ENCODE peak calls at places on chromosomes 13 and 19, in five cellular contexts. Y is tibial artery, W is AG08396, H is LoVo, Z is activated T-helper 1 cell treated with Interleukin-2 at 50 U/mL for 16 hours. X is an unnamed sample.

GRCh38 chr19:44822177-44822576 is 13.3 kb downstream of the BCAM start:
- DNase-seq in Y (peak), W (no peak), Z (no peak), H (no peak), X (no peak)

GRCh38 chr13:53200498-53201453 is 172.2 kb downstream of the OLFM4 start:
- DNase-seq in H (no peak), Y (no peak), Z (no peak), W (peak), X (peak)

GRCh38 chr13:113493315-113493951 is 2.9 kb upstream of the DCUN1D2 start:
- DNase-seq in Z (no peak), W (peak), Y (no peak), H (peak), X (peak)

GRCh38 chr19:32824906-32825608 is 44.5 kb downstream of the SLC7A9 start:
- DNase-seq in H (no peak), Z (no peak), W (no peak), Y (no peak), X (no peak)

GRCh38 chr13:28035146-28035782 is 46.8 kb upstream of the URAD start:
- DNase-seq in Z (no peak), W (no peak), H (peak), Y (no peak), X (no peak)

GRCh38 chr19:45025264-45025663 is 13.6 kb upstream of the CLASRP start:
- DNase-seq in Z (no peak), H (no peak), Y (no peak), W (no peak), X (no peak)

GRCh38 chr19:17020823-17021222 is 5.8 kb downstream of the CPAMD8 start:
- DNase-seq in Y (no peak), Z (no peak), W (no peak), H (no peak), X (peak)

GRCh38 chr19:16627928-16628182 is 149 bp downstream of the MED26 start:
- DNase-seq in Y (no peak), W (peak), H (no peak), Z (no peak), X (no peak)

GRCh38 chr13:110555601-110556223 is 5.8 kb downstream of the RAB20 start:
- DNase-seq in Y (no peak), H (no peak), W (no peak), Z (no peak), X (no peak)

GRCh38 chr13:33918199-33918932 is 100.4 kb downstream of the RFC3 start:
- DNase-seq in H (no peak), Z (no peak), Y (no peak), W (peak), X (peak)

GRCh38 chr19:48540110-48540509 is 11.9 kb upstream of the SULT2B1 start:
- DNase-seq in H (no peak), W (no peak), Z (no peak), Y (no peak), X (no peak)

GRCh38 chr13:112966776-112967175 is 2.2 kb upstream of the MCF2L start:
- DNase-seq in Y (peak), H (no peak), W (no peak), Z (no peak), X (no peak)

GRCh38 chr13:104315606-104316005 is 1249.4 kb upstream of the SLC10A2 start:
- DNase-seq in H (no peak), Y (no peak), W (peak), Z (no peak), X (peak)

GRCh38 chr13:45626731-45627374 is 11.3 kb upstream of the ERICH6B start:
- DNase-seq in W (no peak), Y (no peak), H (no peak), Z (no peak), X (no peak)

GRCh38 chr19:277131-277530 is 14.1 kb downstream of the PLPP2 start:
- DNase-seq in Z (no peak), H (no peak), W (no peak), Y (peak), X (no peak)

GRCh38 chr19:35513231-35513974 is at the start of gene DMKN:
- DNase-seq in H (no peak), W (peak), Y (no peak), Z (no peak), X (no peak)

GRCh38 chr19:29967623-29968022 is 25.6 kb downstream of the URI1 start:
- DNase-seq in H (no peak), Z (no peak), Y (no peak), W (no peak), X (peak)

GRCh38 chr19:19538077-19538764 is at the start of gene CILP2:
- DNase-seq in Y (no peak), W (peak), Z (no peak), H (no peak), X (no peak)

GRCh38 chr13:26914624-26915023 is 154.0 kb upstream of the GPR12 start:
- DNase-seq in Y (no peak), Z (no peak), H (no peak), W (no peak), X (peak)

GRCh38 chr13:76965759-76966421 is 17.6 kb downstream of the ACOD1 start:
- DNase-seq in H (no peak), Z (no peak), Y (peak), W (peak), X (peak)

GRCh38 chr19:18232540-18233223 is 6.4 kb upstream of the PDE4C start:
- DNase-seq in H (no peak), Y (no peak), W (no peak), Z (no peak), X (no peak)

GRCh38 chr13:76992548-76993001 is 694 bp downstream of the CLN5 start:
- DNase-seq in Z (no peak), Y (no peak), W (peak), H (no peak), X (peak)

GRCh38 chr13:39385621-39386231 is 217.3 kb downstream of the LHFPL6 start:
- DNase-seq in Z (no peak), H (no peak), Y (no peak), W (no peak), X (no peak)

GRCh38 chr19:53977991-53978731 is 13.3 kb upstream of the CACNG6 start:
- DNase-seq in Y (no peak), H (no peak), W (peak), Z (no peak), X (peak)

GRCh38 chr13:27203186-27203585 is 31.6 kb upstream of the USP12 start:
- DNase-seq in Z (no peak), Y (no peak), H (no peak), W (no peak), X (no peak)

GRCh38 chr19:4678881-4679379 is 8.8 kb upstream of the MYDGF start:
- DNase-seq in Y (no peak), Z (no peak), W (peak), H (no peak), X (no peak)

GRCh38 chr13:33283195-33283910 is 2.2 kb downstream of the STARD13 start:
- DNase-seq in H (no peak), Y (no peak), Z (no peak), W (no peak), X (no peak)

GRCh38 chr19:19782783-19783182 is 38.8 kb downstream of the ZNF506 start:
- DNase-seq in Y (no peak), H (no peak), W (no peak), Z (no peak), X (no peak)

GRCh38 chr13:103539265-103539664 is 473.0 kb upstream of the SLC10A2 start:
- DNase-seq in W (no peak), H (no peak), Z (no peak), Y (no peak), X (no peak)

GRCh38 chr13:42852102-42852501 is 70.7 kb downstream of the FAM216B start:
- DNase-seq in Y (no peak), H (no peak), W (no peak), Z (no peak), X (no peak)

GRCh38 chr13:64277097-64277496 is 2861.4 kb upstream of the PCDH20 start:
- DNase-seq in H (no peak), W (no peak), Z (no peak), Y (no peak), X (no peak)